ENCODE peak calls at places on chromosomes 11 and 22, in five cellular contexts. L, B, Y, X and Q are unnamed samples.
A peak's percentile ranks its signal among the peaks of the same experiment; 100 is the strongest.

GRCh38 chr11:31827458-31828206 is 16.5 kb upstream of the PAX6 start:
- DNase-seq in L (peak; percentile 56), B (peak; percentile 53), Y (no peak), X (no peak), Q (peak; percentile 36)

GRCh38 chr11:44866301-44866700 is 84.4 kb downstream of the TP53I11 start:
- DNase-seq in L (no peak), B (no peak), Y (no peak), X (no peak), Q (no peak)

GRCh38 chr11:43944761-43945311 is 2.4 kb downstream of the C11orf96 start:
- DNase-seq in L (peak; percentile 27), B (peak; percentile 75), Y (peak; percentile 67), X (no peak), Q (no peak)

GRCh38 chr22:27990879-27991278 is 71.8 kb upstream of the PITPNB start:
- DNase-seq in L (peak; percentile 8), B (peak; percentile 49), Y (peak; percentile 78), X (peak; percentile 61), Q (peak; percentile 21)

GRCh38 chr11:66069715-66070603 is at the start of gene PACS1:
- DNase-seq in L (peak; percentile 73), B (peak; percentile 73), Y (peak; percentile 82), X (peak; percentile 34), Q (no peak)

GRCh38 chr11:12397953-12398352 is 20.6 kb downstream of the PARVA start:
- DNase-seq in L (peak; percentile 99), B (peak; percentile 98), Y (no peak), X (no peak), Q (no peak)

GRCh38 chr11:60130496-60130895 is 42.0 kb downstream of the MS4A2 start:
- DNase-seq in L (no peak), B (peak; percentile 38), Y (peak; percentile 85), X (peak; percentile 15), Q (peak; percentile 39)

GRCh38 chr22:21921729-21922128 is 30.9 kb downstream of the PPM1F start:
- DNase-seq in L (peak; percentile 20), B (no peak), Y (no peak), X (peak; percentile 46), Q (no peak)

GRCh38 chr22:37669586-37669985 is 5.8 kb upstream of the LGALS1 start:
- DNase-seq in L (peak; percentile 90), B (peak; percentile 76), Y (peak; percentile 52), X (no peak), Q (no peak)

GRCh38 chr22:21446128-21446826 is 20.9 kb upstream of the TMEM191C start:
- DNase-seq in L (no peak), B (no peak), Y (no peak), X (no peak), Q (no peak)

GRCh38 chr22:17906978-17907730 is 117.2 kb downstream of the MICAL3 start:
- DNase-seq in L (no peak), B (no peak), Y (no peak), X (no peak), Q (no peak)

GRCh38 chr11:102456381-102456780 is 3.8 kb upstream of the TMEM123 start:
- DNase-seq in L (peak; percentile 39), B (no peak), Y (peak; percentile 67), X (no peak), Q (no peak)

GRCh38 chr22:24076091-24076867 is 65.2 kb downstream of the CABIN1 start:
- DNase-seq in L (peak; percentile 23), B (no peak), Y (no peak), X (no peak), Q (no peak)

GRCh38 chr11:10628506-10629236 is 60.2 kb upstream of the LYVE1 start:
- DNase-seq in L (no peak), B (no peak), Y (no peak), X (no peak), Q (no peak)

GRCh38 chr11:132718711-132719641 is 813.3 kb downstream of the OPCML start:
- DNase-seq in L (peak; percentile 8), B (peak; percentile 8), Y (no peak), X (no peak), Q (no peak)

GRCh38 chr11:46290598-46291309 is 13.3 kb downstream of the CREB3L1 start:
- DNase-seq in L (peak; percentile 98), B (peak; percentile 97), Y (no peak), X (peak; percentile 77), Q (no peak)

GRCh38 chr22:46803031-46803880 is 40.8 kb downstream of the TBC1D22A start:
- DNase-seq in L (no peak), B (peak; percentile 17), Y (peak; percentile 77), X (peak; percentile 51), Q (peak; percentile 49)

GRCh38 chr11:69297225-69297925 is 3.4 kb downstream of the MYEOV start:
- DNase-seq in L (peak; percentile 99), B (peak; percentile 99), Y (peak; percentile 96), X (peak; percentile 31), Q (no peak)

GRCh38 chr11:11979487-11980117 is 28.8 kb downstream of the DKK3 start:
- DNase-seq in L (peak; percentile 81), B (peak; percentile 91), Y (peak; percentile 93), X (no peak), Q (no peak)

DNA sequence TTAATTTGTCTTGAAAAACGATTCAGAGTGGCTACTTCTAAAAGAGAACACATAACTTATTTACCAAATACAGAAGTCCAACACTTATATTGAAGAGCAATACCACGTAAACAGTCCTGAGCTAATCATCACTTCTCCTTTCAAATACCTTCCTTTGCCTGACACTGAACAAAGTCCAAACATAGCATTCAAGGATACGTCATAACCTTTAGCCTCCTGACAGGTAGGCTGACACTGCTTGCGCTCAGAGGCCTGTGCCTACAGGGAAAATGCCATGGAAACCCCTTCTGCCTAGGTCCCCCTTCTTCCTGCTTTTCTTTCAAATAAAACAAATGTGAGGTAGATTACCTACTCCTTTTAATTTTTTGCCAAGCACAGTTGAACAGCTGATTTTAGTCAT is 510.0 kb downstream of the INSC start:
- DNase-seq in L (no peak), B (no peak), Y (peak; percentile 59), X (no peak), Q (no peak)
- H4K91ac ChIP-seq in L (no peak overlapping the region), B (no peak overlapping the region), Y (no peak overlapping the region), X (no peak overlapping the region), Q (no peak overlapping the region)

DNA sequence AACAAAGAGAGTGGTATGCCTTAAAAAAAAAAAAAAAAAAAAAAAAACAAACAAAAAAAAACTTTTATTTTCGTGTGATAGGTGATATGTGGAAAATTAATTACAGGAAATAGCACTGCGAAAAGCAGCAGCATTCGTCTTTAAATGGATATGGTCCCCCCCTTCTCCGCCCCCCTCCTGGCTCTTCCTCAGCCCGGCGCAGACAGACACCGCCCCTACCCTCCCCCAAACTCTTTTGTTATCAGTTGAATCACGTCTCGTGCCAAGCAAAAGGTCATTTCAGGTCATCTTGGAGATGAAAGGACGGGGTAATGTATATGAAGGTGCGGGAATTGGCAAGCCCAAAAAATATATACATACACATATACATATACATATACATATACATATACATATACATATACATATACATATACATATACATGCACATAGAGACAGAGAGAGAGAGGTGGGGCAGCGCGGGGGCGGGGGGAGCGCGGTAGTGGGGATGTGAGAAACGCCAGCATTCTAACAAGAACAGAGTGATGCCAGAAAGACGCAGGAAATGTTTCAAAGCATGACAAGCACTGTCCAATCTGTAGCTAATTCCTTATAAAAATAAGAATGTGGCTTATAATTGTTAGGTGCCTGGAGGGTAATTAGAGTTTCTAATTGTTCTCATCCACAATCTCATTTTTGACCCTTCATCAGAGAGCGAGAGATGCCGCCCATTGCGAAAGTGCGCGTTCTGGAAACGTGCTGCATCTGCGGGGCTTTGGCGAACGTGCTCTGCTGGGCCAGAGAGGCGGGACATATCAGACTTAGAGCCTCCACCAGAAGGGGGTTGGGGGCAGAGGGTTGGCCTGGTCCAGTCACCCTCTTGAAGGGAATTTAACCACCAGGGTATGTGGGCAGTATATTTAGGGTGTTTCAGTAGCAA is 214.5 kb upstream of the UBASH3B start:
- DNase-seq in L (no peak), B (peak; percentile 18), Y (peak; percentile 30), X (no peak), Q (peak; percentile 52)
- H3K4me3 ChIP-seq in L (peak overlapping the region; percentile 36), B (no peak overlapping the region), Y (no peak overlapping the region), X (peak overlapping the region; percentile 34), Q (peak overlapping the region; percentile 30)

GRCh38 chr11:95832763-95833162 is 42.5 kb downstream of the CEP57 start:
- DNase-seq in L (peak; percentile 97), B (peak; percentile 81), Y (no peak), X (no peak), Q (no peak)

GRCh38 chr11:95829580-95830259 is 39.4 kb downstream of the CEP57 start:
- DNase-seq in L (peak; percentile 87), B (no peak), Y (no peak), X (no peak), Q (no peak)

GRCh38 chr11:95833378-95833777 is 43.1 kb downstream of the CEP57 start:
- DNase-seq in L (no peak), B (no peak), Y (no peak), X (no peak), Q (no peak)

GRCh38 chr11:95831198-95831883 is 41.0 kb downstream of the CEP57 start:
- DNase-seq in L (peak; percentile 96), B (peak; percentile 84), Y (no peak), X (no peak), Q (no peak)

DNA sequence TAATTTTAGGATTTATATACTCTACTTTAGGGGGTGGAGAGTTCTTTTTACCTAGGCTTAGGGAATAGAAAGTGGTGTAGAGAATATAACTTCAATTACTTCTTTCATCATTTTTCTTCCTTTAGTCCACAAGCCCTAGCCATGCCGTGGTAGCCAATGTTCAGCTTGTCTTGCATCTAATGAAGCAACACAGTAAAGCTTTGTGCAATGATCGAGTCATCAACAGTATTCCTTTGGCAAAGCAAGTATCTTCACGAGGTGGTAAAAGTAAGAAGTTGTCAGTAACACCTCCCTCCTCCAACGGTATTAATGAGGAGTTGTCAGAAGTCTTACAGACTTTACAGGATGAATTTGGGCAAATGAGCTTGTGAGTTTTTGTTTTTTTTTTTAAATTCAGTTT is 37.4 kb downstream of the CEP57 start:
- DNase-seq in L (peak; percentile 28), B (peak; percentile 29), Y (no peak), X (no peak), Q (no peak)
- H3K36me3 ChIP-seq in L (peaks cover 5% of the 10 kb centered on the region), B (peaks cover 5% of the 10 kb centered on the region), Y (peaks cover 2% of the 10 kb centered on the region), X (peaks cover 34% of the 10 kb centered on the region), Q (peaks cover 14% of the 10 kb centered on the region)

GRCh38 chr11:304061-304506 is 3.5 kb upstream of the IFITM2 start:
- DNase-seq in L (no peak), B (no peak), Y (no peak), X (no peak), Q (no peak)

GRCh38 chr11:309558-309855 is 1.9 kb downstream of the IFITM2 start:
- DNase-seq in L (no peak), B (no peak), Y (no peak), X (no peak), Q (no peak)

GRCh38 chr11:304915-305833 is 2.4 kb upstream of the IFITM2 start:
- DNase-seq in L (peak; percentile 79), B (peak; percentile 81), Y (peak; percentile 75), X (no peak), Q (peak; percentile 56)

GRCh38 chr11:305834-306211 is 1.8 kb upstream of the IFITM2 start:
- DNase-seq in L (no peak), B (no peak), Y (no peak), X (no peak), Q (no peak)

DNA sequence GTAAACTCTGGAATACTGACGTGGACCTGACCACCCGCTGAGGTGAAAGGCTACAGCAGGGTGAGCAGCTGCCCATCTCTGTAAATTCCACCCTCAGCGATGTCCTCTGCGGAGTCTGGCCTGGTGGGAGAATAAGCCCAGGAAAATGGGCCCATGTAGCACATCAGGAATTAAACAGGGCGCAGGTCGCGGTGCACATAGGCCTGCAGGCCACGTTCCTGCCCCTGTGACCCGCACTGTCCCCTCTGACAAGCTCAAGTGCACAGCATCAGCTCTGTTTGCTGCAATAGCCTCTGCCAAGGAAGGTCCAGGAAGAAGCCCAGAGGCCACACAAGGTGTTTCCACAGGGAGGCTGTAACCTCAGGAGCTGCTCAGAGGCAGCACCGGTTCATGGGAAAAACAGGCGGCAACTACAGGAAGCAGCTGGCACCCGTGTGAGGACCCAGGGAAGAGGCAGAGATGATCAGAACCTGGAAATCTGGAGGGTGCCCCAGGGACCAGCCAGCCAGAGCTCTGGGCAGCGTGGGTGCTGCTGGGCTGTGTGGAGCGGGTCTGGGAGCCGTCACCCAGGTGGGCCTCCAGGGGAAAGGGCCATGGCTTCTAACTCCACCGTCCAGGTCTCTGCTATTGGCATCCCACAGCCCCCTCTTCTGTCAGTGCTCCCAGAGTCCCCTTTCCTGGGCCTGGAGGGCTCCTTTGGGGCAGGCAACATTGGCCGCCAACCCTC is 808 bp upstream of the IFITM2 start:
- DNase-seq in L (no peak), B (no peak), Y (no peak), X (no peak), Q (no peak)
- H4K91ac ChIP-seq in L (peak overlapping the region; percentile 75), B (peak overlapping the region; percentile 74), Y (peak overlapping the region; percentile 55), X (peak overlapping the region; percentile 71), Q (peak overlapping the region; percentile 60)